ENCODE peak calls at places on chromosome X, in six cellular contexts. One of them, this sample, is unnamed.

GRCh38 chrX:130523460-130524394 is 121.9 kb downstream of the RBMX2 start:
- DNase-seq in HepG2: no peak
- DNase-seq in GM12878: no peak
- DNase-seq in HCT116: no peak
- DNase-seq in K562: peak
- DNase-seq in H1: peak
- DNase-seq in this sample: no peak

GRCh38 chrX:147173586-147173985 is 359.0 kb upstream of the CXorf51A start:
- DNase-seq in K562: no peak
- DNase-seq in HepG2: no peak
- DNase-seq in GM12878: no peak
- DNase-seq in HCT116: no peak
- DNase-seq in H1: no peak
- DNase-seq in this sample: no peak

GRCh38 chrX:53250556-53250955 is 25.5 kb upstream of the KDM5C start:
- DNase-seq in HepG2: no peak
- DNase-seq in K562: no peak
- DNase-seq in H1: no peak
- DNase-seq in HCT116: no peak
- DNase-seq in GM12878: no peak
- DNase-seq in this sample: no peak

GRCh38 chrX:16603822-16604221 is 46.1 kb upstream of the S100G start:
- DNase-seq in HepG2: peak
- DNase-seq in GM12878: no peak
- DNase-seq in K562: no peak
- DNase-seq in HCT116: no peak
- DNase-seq in H1: no peak
- DNase-seq in this sample: no peak

GRCh38 chrX:142052238-142052637 is 148.5 kb downstream of the MAGEC1 start:
- DNase-seq in HepG2: no peak
- DNase-seq in HCT116: no peak
- DNase-seq in K562: no peak
- DNase-seq in GM12878: no peak
- DNase-seq in H1: no peak
- DNase-seq in this sample: no peak

GRCh38 chrX:24260827-24261550 is 52.9 kb downstream of the SUPT20HL2 start:
- DNase-seq in K562: no peak
- DNase-seq in GM12878: no peak
- DNase-seq in H1: no peak
- DNase-seq in HCT116: no peak
- DNase-seq in HepG2: no peak
- DNase-seq in this sample: no peak

GRCh38 chrX:119429471-119429870 is 30.3 kb downstream of the SLC25A43 start:
- DNase-seq in K562: no peak
- DNase-seq in H1: no peak
- DNase-seq in HepG2: no peak
- DNase-seq in GM12878: no peak
- DNase-seq in HCT116: no peak
- DNase-seq in this sample: no peak

GRCh38 chrX:23372220-23372902 is 37.7 kb downstream of the PTCHD1 start:
- DNase-seq in H1: no peak
- DNase-seq in K562: no peak
- DNase-seq in HepG2: no peak
- DNase-seq in GM12878: no peak
- DNase-seq in HCT116: no peak
- DNase-seq in this sample: no peak

GRCh38 chrX:56800801-56801200 is 71.8 kb downstream of the NBDY start:
- DNase-seq in HCT116: no peak
- DNase-seq in K562: peak
- DNase-seq in GM12878: no peak
- DNase-seq in HepG2: no peak
- DNase-seq in H1: no peak
- DNase-seq in this sample: no peak

GRCh38 chrX:45434231-45434630 is 233.6 kb upstream of the DIPK2B start:
- DNase-seq in K562: no peak
- DNase-seq in HepG2: no peak
- DNase-seq in H1: no peak
- DNase-seq in HCT116: no peak
- DNase-seq in GM12878: no peak
- DNase-seq in this sample: peak

GRCh38 chrX:140057001-140057411 is 91.7 kb upstream of the CXorf66 start:
- DNase-seq in K562: peak
- DNase-seq in GM12878: peak
- DNase-seq in H1: peak
- DNase-seq in HepG2: peak
- DNase-seq in HCT116: peak
- DNase-seq in this sample: peak

GRCh38 chrX:94058728-94059382 is 384.8 kb downstream of the FAM133A start:
- DNase-seq in K562: peak
- DNase-seq in HepG2: peak
- DNase-seq in HCT116: no peak
- DNase-seq in H1: no peak
- DNase-seq in GM12878: no peak
- DNase-seq in this sample: no peak

GRCh38 chrX:16479206-16479869 is 170.6 kb upstream of the S100G start:
- DNase-seq in HCT116: no peak
- DNase-seq in GM12878: no peak
- DNase-seq in HepG2: peak
- DNase-seq in K562: no peak
- DNase-seq in H1: no peak
- DNase-seq in this sample: no peak

GRCh38 chrX:40105791-40106676 is 8.3 kb upstream of the BCOR start:
- DNase-seq in GM12878: no peak
- DNase-seq in K562: peak
- DNase-seq in HepG2: no peak
- DNase-seq in HCT116: no peak
- DNase-seq in H1: peak
- DNase-seq in this sample: no peak

GRCh38 chrX:70132244-70132643 is 1.0 kb upstream of the IGBP1 start:
- DNase-seq in H1: no peak
- DNase-seq in HepG2: no peak
- DNase-seq in HCT116: no peak
- DNase-seq in GM12878: no peak
- DNase-seq in K562: peak
- DNase-seq in this sample: no peak

GRCh38 chrX:149151805-149152757 is 353.0 kb downstream of the IDS start:
- DNase-seq in HCT116: no peak
- DNase-seq in K562: no peak
- DNase-seq in H1: no peak
- DNase-seq in GM12878: peak
- DNase-seq in HepG2: no peak
- DNase-seq in this sample: no peak

GRCh38 chrX:45669715-45670360 is 469.2 kb upstream of the DIPK2B start:
- DNase-seq in GM12878: no peak
- DNase-seq in H1: no peak
- DNase-seq in HCT116: no peak
- DNase-seq in HepG2: no peak
- DNase-seq in K562: no peak
- DNase-seq in this sample: no peak

GRCh38 chrX:65690057-65690855 is 22.8 kb downstream of the MSN start:
- DNase-seq in GM12878: no peak
- DNase-seq in H1: no peak
- DNase-seq in HepG2: no peak
- DNase-seq in HCT116: no peak
- DNase-seq in K562: no peak
- DNase-seq in this sample: no peak

GRCh38 chrX:22689290-22689689 is 310.5 kb upstream of the DDX53 start:
- DNase-seq in GM12878: no peak
- DNase-seq in H1: no peak
- DNase-seq in HCT116: no peak
- DNase-seq in HepG2: no peak
- DNase-seq in K562: no peak
- DNase-seq in this sample: peak

GRCh38 chrX:96889726-96890125 is 6.0 kb downstream of the RPA4 start:
- DNase-seq in K562: no peak
- DNase-seq in HCT116: no peak
- DNase-seq in GM12878: no peak
- DNase-seq in H1: no peak
- DNase-seq in HepG2: peak
- DNase-seq in this sample: no peak

GRCh38 chrX:35890699-35891098 is 28.8 kb upstream of the CFAP47 start:
- DNase-seq in GM12878: no peak
- DNase-seq in H1: peak
- DNase-seq in HCT116: no peak
- DNase-seq in HepG2: peak
- DNase-seq in K562: peak
- DNase-seq in this sample: peak

GRCh38 chrX:136048446-136048845 is 63.2 kb downstream of the SLC9A6 start:
- DNase-seq in H1: no peak
- DNase-seq in HepG2: no peak
- DNase-seq in HCT116: no peak
- DNase-seq in GM12878: no peak
- DNase-seq in K562: no peak
- DNase-seq in this sample: no peak

GRCh38 chrX:19698125-19698524 is 182.8 kb upstream of the MAP3K15 start:
- DNase-seq in HCT116: no peak
- DNase-seq in H1: no peak
- DNase-seq in HepG2: no peak
- DNase-seq in GM12878: no peak
- DNase-seq in K562: no peak
- DNase-seq in this sample: no peak

GRCh38 chrX:132956421-132957210 is 1.8 kb downstream of the HS6ST2 start:
- DNase-seq in HCT116: no peak
- DNase-seq in K562: no peak
- DNase-seq in HepG2: no peak
- DNase-seq in H1: peak
- DNase-seq in GM12878: no peak
- DNase-seq in this sample: no peak

DNA sequence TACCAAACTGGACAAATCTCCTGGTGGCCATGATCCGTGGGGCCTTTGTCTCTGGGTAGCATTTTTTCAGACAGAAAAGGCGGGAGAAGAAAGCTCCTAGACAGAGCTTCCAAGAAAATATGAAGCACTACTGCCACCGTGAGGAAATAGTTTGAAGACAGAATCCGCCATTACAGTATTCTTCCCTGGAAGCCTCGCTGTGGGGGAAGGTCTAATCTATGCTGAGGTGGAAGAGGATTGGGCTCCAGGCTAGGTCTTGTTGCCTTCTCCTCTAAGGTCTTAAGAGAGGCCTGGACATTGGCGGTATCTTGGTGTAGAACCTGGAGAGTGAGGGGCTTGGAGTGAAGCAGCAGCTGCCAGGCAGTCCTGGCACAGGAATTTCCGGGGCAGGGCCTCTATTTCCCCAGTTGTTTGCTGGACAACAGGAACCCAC is 218.9 kb downstream of the OR13H1 start:
- DNase-seq in HepG2: no peak
- DNase-seq in K562: peak
- DNase-seq in H1: no peak
- DNase-seq in HCT116: no peak
- DNase-seq in GM12878: peak
- DNase-seq in this sample: no peak
- TF ChIP-seq ZNF274 in HepG2: no peak
- TF ChIP-seq ZNF274 in K562: no peak
- TF ChIP-seq ZNF274 in H1: no peak
- TF ChIP-seq ZNF274 in HCT116: no peak
- TF ChIP-seq ZNF274 in GM12878: no peak
- TF ChIP-seq ZNF274 in this sample: no peak

DNA sequence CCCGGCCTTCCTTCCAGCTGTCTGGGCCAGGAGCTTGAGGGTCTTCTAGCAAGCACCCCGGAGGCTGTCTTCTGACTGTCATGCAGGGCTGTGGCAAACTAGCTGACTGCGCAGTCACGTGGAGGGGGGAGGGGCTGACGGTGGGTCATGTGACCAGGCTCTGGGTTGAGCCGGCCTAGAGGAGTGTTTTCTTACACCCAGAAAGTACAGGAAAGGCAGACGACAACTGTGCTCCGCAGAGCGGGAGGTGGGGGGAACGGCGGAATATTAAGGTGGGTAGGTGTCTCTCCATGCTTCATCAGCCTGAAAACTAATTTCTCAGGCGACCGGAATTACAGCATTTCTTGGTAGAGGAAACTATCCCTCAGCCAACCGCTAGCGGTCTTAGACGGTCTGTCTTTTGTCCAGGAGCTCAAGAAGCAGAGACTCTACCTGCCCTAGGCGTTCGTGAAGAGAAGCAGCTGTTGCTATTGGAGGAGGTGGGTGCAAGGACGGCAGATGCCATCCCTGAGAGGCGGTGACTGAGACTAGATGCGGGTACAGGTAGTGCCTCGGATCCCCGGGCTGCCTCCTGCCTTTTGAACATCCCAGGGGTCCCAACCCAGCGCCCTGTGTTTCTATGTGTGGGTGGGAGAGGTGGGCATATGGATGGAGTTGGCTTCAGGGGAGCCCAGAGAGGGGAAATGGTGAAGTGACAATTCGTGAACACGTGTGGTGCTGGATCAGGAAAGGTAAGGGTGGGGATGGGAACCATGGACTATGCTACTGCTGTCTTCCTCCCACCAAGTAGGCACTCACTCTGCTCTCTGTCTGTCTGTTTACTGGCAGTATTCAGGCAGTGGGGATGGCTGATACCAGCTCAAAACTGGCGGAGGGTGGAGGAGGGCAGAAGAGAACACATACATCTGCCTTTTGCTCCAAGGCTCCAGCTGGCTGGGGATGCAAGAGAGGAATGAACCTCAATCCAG is 8.8 kb downstream of the GPRASP1 start:
- DNase-seq in HepG2: peak
- DNase-seq in HCT116: no peak
- DNase-seq in K562: peak
- DNase-seq in H1: peak
- DNase-seq in GM12878: peak
- DNase-seq in this sample: peak
- TF ChIP-seq ZNF274 in HepG2: no peak
- TF ChIP-seq ZNF274 in HCT116: no peak
- TF ChIP-seq ZNF274 in K562: no peak
- TF ChIP-seq ZNF274 in H1: no peak
- TF ChIP-seq ZNF274 in GM12878: no peak
- TF ChIP-seq ZNF274 in this sample: no peak

DNA sequence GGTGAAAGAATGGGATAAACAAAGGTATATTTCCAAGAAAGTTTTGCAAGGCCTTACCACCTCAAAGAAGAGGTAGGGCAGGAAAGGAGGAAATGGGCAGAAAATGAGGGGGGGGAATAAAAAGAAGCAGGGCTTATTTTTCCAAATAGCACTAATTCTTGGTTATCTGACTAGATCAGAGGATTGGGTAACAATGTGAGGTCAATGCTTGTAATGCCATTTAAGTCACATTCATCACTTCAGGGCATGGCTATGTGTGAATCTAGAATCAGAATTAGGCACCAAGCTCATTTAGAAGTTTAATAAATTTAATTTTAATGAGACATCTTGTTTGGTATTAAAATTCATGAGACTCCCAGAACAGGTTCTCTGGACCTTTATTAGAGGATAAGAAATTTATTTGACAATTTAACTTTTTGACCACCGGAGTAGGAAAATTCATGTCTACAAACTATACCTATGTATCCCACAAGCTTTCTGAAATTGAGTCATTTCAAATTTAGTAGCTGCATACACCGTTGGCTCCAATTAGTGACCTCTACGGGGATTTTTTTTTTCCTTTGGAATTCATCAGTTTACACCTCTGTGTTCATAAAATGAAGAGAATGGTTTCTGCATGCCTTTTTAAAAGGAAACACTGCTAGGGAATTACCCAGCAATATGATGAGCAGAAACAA is 1.3 kb upstream of the STS start:
- DNase-seq in GM12878: no peak
- DNase-seq in H1: no peak
- DNase-seq in HepG2: no peak
- DNase-seq in HCT116: no peak
- DNase-seq in K562: no peak
- DNase-seq in this sample: no peak
- TF ChIP-seq ZNF274 in GM12878: no peak
- TF ChIP-seq ZNF274 in H1: no peak
- TF ChIP-seq ZNF274 in HepG2: no peak
- TF ChIP-seq ZNF274 in HCT116: no peak
- TF ChIP-seq ZNF274 in K562: no peak
- TF ChIP-seq ZNF274 in this sample: no peak

GRCh38 chrX:85851418-85851817 is 195.9 kb downstream of the CHM start:
- DNase-seq in K562: peak
- DNase-seq in HCT116: peak
- DNase-seq in H1: peak
- DNase-seq in GM12878: no peak
- DNase-seq in HepG2: peak
- DNase-seq in this sample: no peak
- TF ChIP-seq ZNF274 in K562: no peak
- TF ChIP-seq ZNF274 in HCT116: no peak
- TF ChIP-seq ZNF274 in H1: no peak
- TF ChIP-seq ZNF274 in GM12878: no peak
- TF ChIP-seq ZNF274 in HepG2: no peak
- TF ChIP-seq ZNF274 in this sample: no peak